ENCODE peak calls at places on chromosomes 1 and 21, in eight cellular contexts. S, I, O, R, L, H, Z and G are unnamed samples.

GRCh38 chr1:87176090-87176489 is 152.6 kb upstream of the LMO4 start:
- DNase-seq in I (no peak), Z (no peak), R (no peak), S (no peak), L (no peak), O (no peak), H (no peak), G (no peak)

GRCh38 chr1:213123532-213123931 is 72.5 kb downstream of the RPS6KC1 start:
- DNase-seq in L (no peak), I (peak), Z (no peak), O (no peak), S (no peak), R (peak), H (no peak), G (no peak)

GRCh38 chr1:112714313-112715263 is 544 bp downstream of the PPM1J start:
- DNase-seq in O (peak), H (no peak), L (peak), I (peak), R (no peak), Z (peak), S (peak), G (peak)

GRCh38 chr1:143698016-143698415 is 273.8 kb downstream of the FAM72C start:
- DNase-seq in O (peak), H (peak), S (peak), R (peak), I (peak), L (peak), Z (no peak), G (peak)

GRCh38 chr1:177206831-177207230 is 36.1 kb downstream of the BRINP2 start:
- DNase-seq in H (no peak), O (no peak), L (no peak), R (no peak), S (no peak), Z (no peak), I (no peak), G (no peak)

GRCh38 chr1:233229291-233229690 is 66.2 kb downstream of the PCNX2 start:
- DNase-seq in Z (no peak), I (peak), O (no peak), R (no peak), H (no peak), S (no peak), L (no peak), G (no peak)

GRCh38 chr1:203124546-203125317 is 2.8 kb upstream of the ADORA1 start:
- DNase-seq in I (no peak), Z (no peak), O (no peak), H (no peak), R (peak), L (no peak), S (peak), G (no peak)

GRCh38 chr1:69673301-69673700 is 105.6 kb downstream of the LRRC7 start:
- DNase-seq in R (no peak), S (no peak), H (no peak), O (no peak), L (no peak), I (peak), Z (no peak), G (no peak)

GRCh38 chr1:39436842-39437241 is 54.6 kb upstream of the BMP8A start:
- DNase-seq in I (no peak), S (no peak), O (no peak), H (no peak), Z (no peak), R (no peak), L (no peak), G (no peak)

GRCh38 chr21:25733859-25734653 is 648 bp downstream of the ATP5PF start:
- DNase-seq in I (peak), H (no peak), L (peak), R (peak), O (no peak), S (peak), Z (no peak), G (no peak)

GRCh38 chr1:114088392-114089299 is 65.0 kb downstream of the SYT6 start:
- DNase-seq in O (no peak), I (no peak), S (no peak), Z (no peak), H (no peak), R (no peak), L (no peak), G (no peak)

GRCh38 chr1:8194481-8195227 is 123.3 kb upstream of the SLC45A1 start:
- DNase-seq in H (no peak), I (no peak), S (no peak), R (peak), Z (no peak), L (no peak), O (no peak), G (no peak)

GRCh38 chr1:214974002-214974401 is 108.5 kb upstream of the KCNK2 start:
- DNase-seq in L (no peak), O (no peak), Z (no peak), S (no peak), R (no peak), H (no peak), I (no peak), G (no peak)

GRCh38 chr21:37531402-37532042 is 164.9 kb downstream of the DYRK1A start:
- DNase-seq in S (peak), Z (peak), R (peak), H (peak), I (no peak), O (peak), L (no peak), G (no peak)

GRCh38 chr1:152347116-152347728 is 12.6 kb downstream of the FLG2 start:
- DNase-seq in H (no peak), R (peak), I (peak), O (no peak), S (no peak), Z (no peak), L (peak), G (peak)

GRCh38 chr1:119091618-119092017 is 48.8 kb downstream of the WARS2 start:
- DNase-seq in O (no peak), L (no peak), S (no peak), R (no peak), Z (no peak), H (no peak), I (no peak), G (no peak)

GRCh38 chr21:45286671-45287437 is 841 bp downstream of the POFUT2 start:
- DNase-seq in O (peak), R (no peak), I (no peak), Z (peak), H (no peak), L (no peak), S (peak), G (peak)

GRCh38 chr21:45496151-45496967 is 45.9 kb downstream of the SLC19A1 start:
- DNase-seq in O (peak), R (no peak), L (no peak), Z (peak), S (peak), H (no peak), I (no peak), G (no peak)

GRCh38 chr1:151373196-151373595 is 691 bp upstream of the SELENBP1 start:
- DNase-seq in R (no peak), I (no peak), L (no peak), S (no peak), O (peak), H (no peak), Z (no peak), G (no peak)

GRCh38 chr1:180158149-180159147 is 3.8 kb downstream of the QSOX1 start:
- DNase-seq in I (no peak), L (peak), H (no peak), Z (no peak), R (no peak), S (no peak), O (peak), G (no peak)

GRCh38 chr1:13605159-13605558 is 21.5 kb downstream of the PDPN start:
- DNase-seq in Z (no peak), S (no peak), L (no peak), I (peak), R (peak), O (no peak), H (no peak), G (no peak)

GRCh38 chr1:14755518-14756252 is 157.2 kb downstream of the KAZN start:
- DNase-seq in H (no peak), Z (no peak), S (no peak), R (no peak), O (no peak), L (no peak), I (no peak), G (no peak)

GRCh38 chr1:67711850-67712202 is 26.8 kb downstream of the GADD45A start:
- DNase-seq in R (no peak), I (no peak), L (no peak), O (no peak), H (no peak), S (no peak), Z (no peak), G (no peak)

GRCh38 chr1:32250893-32251716 is at the start of gene LCK:
- DNase-seq in L (no peak), S (no peak), I (no peak), R (no peak), H (no peak), Z (no peak), O (peak), G (no peak)

GRCh38 chr1:209662879-209663327 is 10.7 kb upstream of the LAMB3 start:
- DNase-seq in R (no peak), Z (no peak), O (no peak), L (no peak), H (no peak), S (no peak), I (no peak), G (no peak)

GRCh38 chr1:108590436-108590835 is 30.5 kb downstream of the EEIG2 start:
- DNase-seq in O (no peak), Z (no peak), I (peak), S (no peak), R (peak), L (no peak), H (no peak), G (no peak)

GRCh38 chr1:20496241-20496661 is 10.2 kb upstream of the CAMK2N1 start:
- DNase-seq in I (peak), H (no peak), S (no peak), R (peak), L (no peak), Z (no peak), O (no peak), G (no peak)

GRCh38 chr1:65265296-65266271 is 43.8 kb upstream of the DNAJC6 start:
- DNase-seq in O (peak), R (peak), H (peak), L (peak), I (peak), S (no peak), Z (peak), G (peak)

GRCh38 chr1:119081267-119081666 is 59.2 kb downstream of the WARS2 start:
- DNase-seq in R (peak), O (no peak), S (no peak), Z (no peak), I (peak), L (no peak), H (no peak), G (no peak)

GRCh38 chr1:201718346-201719202 is 110.4 kb upstream of the IPO9 start:
- DNase-seq in O (no peak), H (no peak), Z (peak), I (no peak), S (no peak), R (no peak), L (peak), G (no peak)

GRCh38 chr1:55078470-55078869 is 39.1 kb downstream of the PCSK9 start:
- DNase-seq in H (peak), O (no peak), L (no peak), I (no peak), R (no peak), S (no peak), Z (no peak), G (no peak)

GRCh38 chr1:35576061-35576765 is 3.1 kb downstream of the TFAP2E start:
- DNase-seq in H (no peak), L (no peak), R (no peak), I (no peak), S (peak), Z (no peak), O (no peak), G (no peak)

GRCh38 chr1:47387921-47388509 is 28.1 kb upstream of the FOXE3 start:
- DNase-seq in S (no peak), L (no peak), H (no peak), Z (no peak), O (no peak), I (no peak), R (peak), G (no peak)

GRCh38 chr1:164748253-164748899 is 189.4 kb downstream of the PBX1 start:
- DNase-seq in S (no peak), H (no peak), L (no peak), I (peak), R (peak), O (no peak), Z (peak), G (no peak)

GRCh38 chr1:156924478-156925153 is 4.2 kb downstream of the LRRC71 start:
- DNase-seq in S (no peak), Z (no peak), O (no peak), H (no peak), R (no peak), L (no peak), I (no peak), G (no peak)

GRCh38 chr1:156922986-156923564 is 2.6 kb downstream of the LRRC71 start:
- DNase-seq in S (no peak), L (no peak), R (no peak), H (no peak), Z (no peak), I (no peak), O (no peak), G (no peak)

GRCh38 chr1:156920233-156921052 is at the start of gene LRRC71:
- DNase-seq in S (peak), R (peak), O (peak), L (peak), H (peak), I (peak), Z (peak), G (peak)

GRCh38 chr1:156923565-156924477 is 3.4 kb downstream of the LRRC71 start:
- DNase-seq in R (no peak), L (no peak), Z (no peak), I (no peak), H (no peak), O (no peak), S (no peak), G (peak)

DNA sequence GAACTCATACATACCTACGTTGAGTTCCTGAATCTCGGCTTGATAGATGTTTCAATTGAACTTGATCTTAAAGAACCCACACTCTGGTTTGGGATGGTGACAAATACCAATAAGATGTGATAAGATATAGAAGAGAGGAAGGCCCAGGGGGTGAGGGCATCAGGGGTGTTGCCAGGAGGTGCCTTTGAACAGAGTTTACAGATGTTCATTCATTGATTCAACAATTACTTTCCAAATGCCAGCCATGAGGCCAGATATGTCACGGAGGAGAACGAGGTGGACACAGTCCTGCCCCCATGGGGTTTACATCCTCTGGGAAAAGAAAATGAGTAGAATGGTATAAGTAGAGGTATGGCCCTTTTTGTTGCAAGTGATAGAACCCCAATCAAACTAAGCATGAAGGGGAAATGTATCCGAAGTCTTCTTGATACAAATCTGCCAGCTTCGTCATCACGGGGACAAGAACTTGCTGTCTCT is 659 bp downstream of the LRRC71 start:
- DNase-seq in L (no peak), Z (no peak), O (no peak), H (no peak), S (no peak), R (no peak), I (no peak), G (no peak)
- TF ChIP-seq CTCF in L (no peak), Z (no peak), O (no peak), H (no peak), S (no peak), R (no peak), I (no peak), G (no peak)

GRCh38 chr1:2867861-2868260 is 66.4 kb upstream of the TTC34 start:
- DNase-seq in O (no peak), Z (no peak), I (no peak), S (no peak), H (no peak), R (no peak), L (no peak), G (no peak)
- TF ChIP-seq CTCF in O (no peak), Z (no peak), I (no peak), S (no peak), H (no peak), R (no peak), L (no peak), G (no peak)

GRCh38 chr1:248239478-248239877 is 8.3 kb downstream of the OR2M4 start:
- DNase-seq in Z (no peak), O (no peak), R (no peak), H (no peak), L (no peak), I (no peak), S (no peak), G (no peak)

DNA sequence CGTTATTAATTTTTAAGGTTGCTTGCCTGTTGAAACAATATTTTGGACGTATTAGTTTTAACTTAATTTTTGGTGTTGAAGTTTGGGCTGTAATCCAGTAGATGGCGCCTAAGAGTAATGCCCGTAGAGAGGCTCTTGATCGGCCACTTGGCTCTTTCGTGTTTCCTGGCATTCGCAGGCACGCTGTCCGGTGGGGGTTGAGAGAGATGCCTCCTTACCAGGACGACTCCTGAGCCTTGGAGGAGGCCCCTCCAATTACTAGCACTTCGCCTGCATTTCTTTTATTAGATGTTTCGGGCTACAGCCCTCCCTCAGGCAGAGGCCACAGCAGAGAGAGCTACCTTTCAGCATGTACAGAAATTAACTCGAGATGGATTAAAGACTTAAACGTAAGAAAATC is 12.0 kb downstream of the OR2M4 start:
- DNase-seq in R (peak), I (peak), Z (no peak), S (peak), L (no peak), O (no peak), H (no peak), G (no peak)
- TF ChIP-seq CTCF in R (peak), I (peak), Z (no peak), S (peak), L (no peak), O (no peak), H (peak), G (peak)

GRCh38 chr1:70727891-70728443 is 316.9 kb downstream of the CTH start:
- DNase-seq in R (peak), O (no peak), L (no peak), S (no peak), Z (no peak), I (no peak), H (no peak), G (no peak)
- TF ChIP-seq CTCF in R (no peak), O (no peak), L (no peak), S (no peak), Z (no peak), I (no peak), H (no peak), G (no peak)

GRCh38 chr1:211646566-211646965 is 28.9 kb downstream of the NEK2 start:
- DNase-seq in Z (no peak), S (no peak), R (no peak), O (no peak), I (no peak), H (no peak), L (no peak), G (no peak)

GRCh38 chr1:211650922-211651303 is 24.5 kb downstream of the NEK2 start:
- DNase-seq in L (no peak), I (no peak), R (no peak), Z (no peak), O (no peak), H (no peak), S (peak), G (no peak)

GRCh38 chr1:211648336-211648735 is 27.1 kb downstream of the NEK2 start:
- DNase-seq in H (no peak), S (no peak), I (peak), R (peak), Z (no peak), L (peak), O (peak), G (no peak)

GRCh38 chr1:211647666-211648065 is 27.8 kb downstream of the NEK2 start:
- DNase-seq in S (peak), R (no peak), O (peak), Z (no peak), I (no peak), H (no peak), L (peak), G (no peak)

DNA sequence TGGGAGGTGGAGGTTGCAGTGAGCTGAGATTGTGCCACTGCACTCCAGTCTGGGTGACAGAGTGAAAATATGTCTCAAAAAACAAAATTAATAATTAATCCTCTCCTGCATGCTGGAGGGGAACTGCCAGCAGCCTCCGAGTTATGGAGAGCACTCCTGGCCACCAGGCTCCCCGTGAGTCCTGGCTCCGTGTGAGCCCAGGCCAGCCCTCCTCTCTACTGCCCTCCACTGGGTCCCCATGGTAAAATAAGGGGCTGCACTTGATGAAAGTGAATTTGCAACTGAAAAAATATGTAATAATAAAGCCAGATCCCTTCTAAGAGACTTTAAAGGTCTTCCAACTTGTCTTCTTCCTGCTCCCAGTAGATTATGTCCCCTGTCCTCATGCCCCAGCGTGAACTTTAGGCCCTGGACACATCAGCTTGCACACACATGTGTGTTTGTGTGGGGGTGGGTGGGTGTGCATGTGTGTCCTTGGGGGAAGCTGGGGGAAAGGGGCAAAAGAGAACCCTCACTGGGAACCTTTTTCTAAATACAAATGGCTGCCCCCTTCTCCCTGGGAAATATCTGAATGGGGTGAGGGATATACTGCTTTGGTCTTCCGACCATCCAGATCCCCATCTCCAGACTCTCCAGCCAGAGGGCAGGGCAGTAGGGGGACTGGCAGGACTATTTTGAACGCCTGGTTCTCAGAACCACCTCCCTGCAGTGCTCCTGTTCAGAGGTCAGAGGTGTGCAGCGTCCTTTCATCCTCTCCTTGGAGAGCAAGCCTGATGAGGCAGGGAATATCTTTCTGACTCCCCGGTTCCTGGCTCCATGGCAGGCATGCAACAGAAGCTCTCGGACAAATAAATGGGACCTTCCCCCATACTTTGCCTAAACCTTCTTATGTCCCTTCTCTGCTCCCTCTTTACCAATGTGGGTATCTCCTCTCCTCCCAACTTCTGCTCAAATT is 26.2 kb downstream of the NEK2 start:
- DNase-seq in I (peak), R (peak), O (peak), S (peak), Z (peak), L (peak), H (no peak), G (no peak)
- TF ChIP-seq CTCF in I (peak), R (peak), O (peak), S (peak), Z (no peak), L (no peak), H (peak), G (no peak)